ENCODE peak calls at places on chromosomes 1 and 21, in nine cellular contexts. F, P, Z, H, Y, A, L, B and W are unnamed samples.

GRCh38 chr1:95384570-95384969 is 150.6 kb downstream of the RWDD3 start:
- DNase-seq in A (no peak), P (peak), Z (peak), F (no peak), B (peak), Y (no peak), H (no peak), L (no peak), W (no peak)

GRCh38 chr1:232377494-232377770 is 252.5 kb downstream of the SIPA1L2 start:
- DNase-seq in Y (peak), L (no peak), Z (no peak), P (no peak), B (no peak), F (no peak), A (no peak), H (no peak), W (no peak)

GRCh38 chr21:46217511-46218196 is 10.9 kb downstream of the LSS start:
- DNase-seq in A (no peak), H (no peak), Z (no peak), Y (no peak), F (no peak), L (no peak), P (no peak), B (no peak), W (no peak)

GRCh38 chr1:210464519-210465039 is 135.9 kb downstream of the HHAT start:
- DNase-seq in A (no peak), H (no peak), Y (no peak), B (no peak), F (no peak), Z (no peak), P (no peak), L (no peak), W (no peak)

GRCh38 chr1:231600461-231600976 is 26.1 kb upstream of the DISC1 start:
- DNase-seq in F (no peak), A (no peak), Z (no peak), P (no peak), L (no peak), H (no peak), Y (peak), B (no peak), W (no peak)

GRCh38 chr1:159214149-159214760 is 9.6 kb downstream of the ACKR1 start:
- DNase-seq in Z (peak), F (no peak), L (peak), P (peak), A (no peak), B (peak), Y (peak), H (no peak), W (no peak)

GRCh38 chr1:6033986-6034749 is 11.5 kb upstream of the KCNAB2 start:
- DNase-seq in Z (peak), F (no peak), Y (peak), A (peak), L (no peak), B (peak), P (peak), H (no peak), W (no peak)

GRCh38 chr1:7580923-7581753 is 190.0 kb upstream of the VAMP3 start:
- DNase-seq in F (no peak), H (no peak), L (no peak), A (no peak), P (no peak), B (no peak), Z (no peak), Y (peak), W (no peak)

GRCh38 chr1:94935476-94935875 is 8.6 kb upstream of the CNN3 start:
- DNase-seq in Y (no peak), Z (no peak), L (no peak), A (no peak), F (no peak), P (no peak), H (no peak), B (no peak), W (no peak)

GRCh38 chr21:37398697-37399096 is 32.1 kb downstream of the DYRK1A start:
- DNase-seq in H (no peak), A (no peak), L (no peak), F (no peak), B (no peak), Z (no peak), Y (no peak), P (no peak), W (no peak)

GRCh38 chr1:156430305-156430704 is 61.3 kb downstream of the RHBG start:
- DNase-seq in Z (no peak), B (peak), Y (no peak), L (no peak), H (no peak), A (no peak), P (no peak), F (no peak), W (no peak)

GRCh38 chr1:219310181-219310728 is 136.6 kb downstream of the LYPLAL1 start:
- DNase-seq in Z (no peak), H (no peak), P (no peak), B (peak), L (no peak), A (no peak), F (no peak), Y (peak), W (no peak)

GRCh38 chr1:27348861-27349783 is 7.3 kb downstream of the SYTL1 start:
- DNase-seq in Z (peak), P (no peak), F (no peak), L (no peak), H (peak), B (peak), Y (no peak), A (no peak), W (no peak)

GRCh38 chr1:65209005-65209885 is 61.2 kb downstream of the AK4 start:
- DNase-seq in H (peak), B (peak), Z (peak), P (no peak), F (no peak), A (no peak), Y (peak), L (no peak), W (peak)

GRCh38 chr1:93437976-93438605 is 9.8 kb upstream of the FNBP1L start:
- DNase-seq in Y (peak), Z (peak), F (peak), A (no peak), P (no peak), B (peak), L (no peak), H (no peak), W (no peak)

GRCh38 chr1:238223067-238223640 is 332.4 kb upstream of the ZP4 start:
- DNase-seq in P (no peak), F (no peak), Y (no peak), Z (no peak), H (no peak), L (no peak), B (no peak), A (no peak), W (no peak)

GRCh38 chr1:186272486-186272885 is 102.6 kb downstream of the TPR start:
- DNase-seq in A (no peak), B (no peak), F (no peak), H (no peak), Z (no peak), P (no peak), L (no peak), Y (no peak), W (no peak)

GRCh38 chr21:39057121-39057520 is 126.1 kb downstream of the PSMG1 start:
- DNase-seq in H (no peak), P (no peak), L (no peak), A (no peak), Z (no peak), B (no peak), Y (no peak), F (no peak), W (no peak)

GRCh38 chr21:29939859-29940245 is at the start of gene GRIK1:
- DNase-seq in Y (peak), B (peak), Z (peak), P (no peak), A (no peak), F (no peak), H (peak), L (no peak), W (no peak)

GRCh38 chr1:203913045-203913444 is 51.6 kb downstream of the SNRPE start:
- DNase-seq in P (no peak), F (no peak), B (no peak), Y (no peak), L (no peak), Z (no peak), A (no peak), H (no peak), W (no peak)

GRCh38 chr1:110986407-110986891 is 22.7 kb upstream of the LRIF1 start:
- DNase-seq in F (no peak), H (no peak), A (no peak), L (no peak), Y (no peak), B (no peak), P (no peak), Z (no peak), W (no peak)

GRCh38 chr21:46455575-46456385 is 2.9 kb upstream of the DIP2A start:
- DNase-seq in F (no peak), Z (peak), A (no peak), Y (peak), L (no peak), P (no peak), H (no peak), B (no peak), W (no peak)

GRCh38 chr21:34812510-34813265 is 143.9 kb downstream of the CLIC6 start:
- DNase-seq in H (no peak), P (no peak), B (no peak), A (no peak), F (no peak), L (no peak), Z (no peak), Y (peak), W (no peak)

GRCh38 chr1:163039694-163040093 is 29.5 kb upstream of the RGS4 start:
- DNase-seq in H (no peak), A (no peak), L (no peak), P (no peak), Z (no peak), F (no peak), B (no peak), Y (no peak), W (no peak)

GRCh38 chr1:29145739-29146437 is 22.2 kb upstream of the TMEM200B start:
- DNase-seq in L (no peak), F (no peak), H (no peak), P (no peak), B (no peak), Z (no peak), Y (peak), A (no peak), W (no peak)

GRCh38 chr1:48617227-48617626 is 145.2 kb upstream of the SPATA6 start:
- DNase-seq in P (no peak), Z (no peak), B (no peak), H (no peak), L (no peak), F (no peak), Y (peak), A (no peak), W (no peak)

GRCh38 chr1:222798975-222799374 is 15.9 kb upstream of the DISP1 start:
- DNase-seq in A (no peak), L (no peak), Y (no peak), Z (no peak), H (no peak), P (no peak), F (no peak), B (no peak), W (no peak)

GRCh38 chr1:29122662-29122986 is 1.1 kb downstream of the TMEM200B start:
- DNase-seq in Y (peak), A (no peak), L (no peak), H (no peak), Z (no peak), F (no peak), B (peak), P (peak), W (no peak)